ENCODE peak calls at places on chromosomes 6 and 20, in six cellular contexts. Z is stimulated activated CD4-positive, alpha-beta T cell treated with anti-CD3 and anti-CD28 coated beads, Interleukin-1b, Interleukin-23, amount 100 ng/mL, for 1 hour; A is T-helper 2 cell; W is HuH-7.5; Y is neuronal stem cell; Q is Kasumi-1. B is an unnamed sample.

GRCh38 chr20:23049933-23050838 is 714 bp upstream of the THBD start:
- DNase-seq in Q (peak; percentile 25), Y (peak; percentile 29), A (no peak), W (no peak), Z (no peak), B (no peak)

GRCh38 chr6:87139236-87139635 is 16.1 kb upstream of the ZNF292 start:
- DNase-seq in Q (peak; percentile 70), A (peak; percentile 63), Z (no peak), W (peak; percentile 29), Y (no peak), B (peak; percentile 66)

GRCh38 chr6:104505838-104506237 is 353.9 kb downstream of the HACE1 start:
- DNase-seq in Z (no peak), W (no peak), A (no peak), Y (no peak), Q (no peak), B (no peak)

GRCh38 chr20:31849306-31849930 is 4.0 kb upstream of the FOXS1 start:
- DNase-seq in W (no peak), Z (no peak), Y (no peak), A (no peak), Q (no peak), B (no peak)

GRCh38 chr6:110337481-110337880 is 20.7 kb downstream of the METTL24 start:
- DNase-seq in Y (no peak), Q (no peak), Z (no peak), A (no peak), W (no peak), B (no peak)

GRCh38 chr20:60224914-60225313 is 266.7 kb downstream of the CDH26 start:
- DNase-seq in Y (no peak), Q (peak; percentile 23), W (no peak), Z (no peak), A (peak; percentile 39), B (no peak)

GRCh38 chr6:159217595-159218275 is 48.5 kb downstream of the FNDC1 start:
- DNase-seq in Y (no peak), A (peak; percentile 19), W (peak; percentile 46), Q (no peak), Z (no peak), B (peak; percentile 67)

GRCh38 chr6:161088676-161089328 is 97.2 kb downstream of the MAP3K4 start:
- DNase-seq in W (no peak), Y (no peak), Q (no peak), A (no peak), Z (no peak), B (no peak)

GRCh38 chr6:1494671-1495070 is 105.3 kb downstream of the FOXF2 start:
- DNase-seq in Z (no peak), A (no peak), W (no peak), Q (no peak), Y (no peak), B (no peak)

GRCh38 chr6:43724914-43725642 is 37.5 kb upstream of the MRPS18A start:
- DNase-seq in Q (peak; percentile 70), W (no peak), Z (peak; percentile 49), Y (no peak), A (peak; percentile 83), B (peak; percentile 82)

GRCh38 chr6:112690497-112691202 is 343.5 kb downstream of the RFPL4B start:
- DNase-seq in A (no peak), Y (no peak), W (no peak), Q (no peak), Z (no peak), B (no peak)

GRCh38 chr20:49677777-49678758 is 35.6 kb downstream of the B4GALT5 start:
- DNase-seq in A (no peak), Z (no peak), Y (no peak), W (no peak), Q (no peak), B (no peak)

GRCh38 chr6:5898563-5898962 is 108.2 kb downstream of the NRN1 start:
- DNase-seq in Y (no peak), A (peak; percentile 4), Z (no peak), W (no peak), Q (no peak), B (no peak)

GRCh38 chr6:144624246-144624645 is 339.1 kb downstream of the UTRN start:
- DNase-seq in Z (no peak), Q (no peak), Y (no peak), W (no peak), A (no peak), B (no peak)

B was measured in GM10248.